ENCODE peak calls at places on chromosomes 6 and 20, in five cellular contexts. F is fibroblast of mammary gland, B is AG04450, S is bronchial epithelial cell, C is dorsolateral prefrontal cortex. K is an unnamed sample.

GRCh38 chr6:1392813-1393640 is 3.7 kb downstream of the FOXF2 start:
- DNase-seq in C (no peak), F (no peak), S (no peak), B (no peak), K (no peak)

GRCh38 chr6:2713473-2714358 is 37.0 kb downstream of the MYLK4 start:
- DNase-seq in C (no peak), F (peak; percentile 39), S (no peak), B (peak; percentile 3), K (peak; percentile 89)

GRCh38 chr6:45187841-45188240 is 140.3 kb upstream of the RUNX2 start:
- DNase-seq in F (peak; percentile 59), B (peak; percentile 2), C (no peak), S (peak; percentile 90), K (peak; percentile 48)

GRCh38 chr20:25148181-25148981 is 47.1 kb upstream of the ENTPD6 start:
- DNase-seq in F (peak; percentile 53), S (peak; percentile 12), C (peak; percentile 69), B (no peak), K (peak; percentile 40)

GRCh38 chr20:26209171-26209941 is 512.7 kb upstream of the ZNF337 start:
- DNase-seq in B (no peak), C (no peak), F (no peak), S (peak; percentile 15), K (peak; percentile 15)

GRCh38 chr6:35178012-35178411 is 35.7 kb upstream of the SCUBE3 start:
- DNase-seq in F (no peak), B (no peak), C (no peak), S (no peak), K (no peak)

GRCh38 chr6:125947581-125947980 is 9.0 kb upstream of the HINT3 start:
- DNase-seq in C (no peak), S (peak; percentile 88), F (peak; percentile 51), B (no peak), K (peak; percentile 83)

GRCh38 chr6:7311920-7312615 is 931 bp downstream of the SSR1 start:
- DNase-seq in C (peak; percentile 31), S (peak; percentile 27), F (peak; percentile 55), B (no peak), K (no peak)

GRCh38 chr20:56826306-56826970 is 197.3 kb downstream of the TFAP2C start:
- DNase-seq in C (no peak), S (no peak), F (peak; percentile 85), B (no peak), K (no peak)

GRCh38 chr6:117280922-117281321 is 15.6 kb downstream of the VGLL2 start:
- DNase-seq in F (peak; percentile 17), C (no peak), B (no peak), S (no peak), K (no peak)

GRCh38 chr20:48656661-48657211 is 171.1 kb downstream of the PREX1 start:
- DNase-seq in C (peak; percentile 97), S (no peak), B (no peak), F (no peak), K (peak; percentile 19)

GRCh38 chr20:57048027-57048869 is 218.2 kb downstream of the BMP7 start:
- DNase-seq in C (no peak), B (no peak), S (no peak), F (peak; percentile 32), K (no peak)

GRCh38 chr6:167580512-167580911 is 246.2 kb upstream of the AFDN start:
- DNase-seq in F (no peak), C (no peak), S (no peak), B (no peak), K (no peak)

GRCh38 chr6:99790679-99791078 is 184.0 kb downstream of the PRDM13 start:
- DNase-seq in S (peak; percentile 14), F (no peak), C (no peak), B (no peak), K (peak; percentile 6)
- TF ChIP-seq CTCF in S (no peak), F (peak; percentile 28), C (no peak), B (peak; percentile 10), K (no peak)

DNA sequence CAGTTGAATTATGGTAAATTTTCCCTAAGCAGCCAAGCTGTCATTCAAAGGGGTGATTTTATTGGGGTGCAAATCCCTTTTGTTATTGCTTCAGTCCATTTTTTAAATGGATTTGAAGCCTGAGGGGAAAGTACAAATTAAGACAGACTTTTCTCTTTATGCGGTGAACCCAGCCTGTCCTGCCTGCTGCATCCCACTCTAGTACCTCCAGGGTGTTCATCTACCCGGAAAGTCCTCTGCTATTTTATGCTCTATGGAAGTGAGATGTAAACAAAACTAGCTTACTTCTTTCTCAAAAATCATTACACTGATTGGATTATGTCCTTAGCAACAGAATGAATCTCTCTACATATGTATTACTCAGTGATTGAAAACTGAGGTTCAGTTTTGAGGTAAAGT is 1088.9 kb upstream of the CITED2 start:
- DNase-seq in F (no peak), C (no peak), S (no peak), B (no peak), K (no peak)
- H3K4me3 ChIP-seq in F (no peak overlapping the region), C (no peak overlapping the region), S (no peak overlapping the region), B (no peak overlapping the region), K (no peak overlapping the region)

DNA sequence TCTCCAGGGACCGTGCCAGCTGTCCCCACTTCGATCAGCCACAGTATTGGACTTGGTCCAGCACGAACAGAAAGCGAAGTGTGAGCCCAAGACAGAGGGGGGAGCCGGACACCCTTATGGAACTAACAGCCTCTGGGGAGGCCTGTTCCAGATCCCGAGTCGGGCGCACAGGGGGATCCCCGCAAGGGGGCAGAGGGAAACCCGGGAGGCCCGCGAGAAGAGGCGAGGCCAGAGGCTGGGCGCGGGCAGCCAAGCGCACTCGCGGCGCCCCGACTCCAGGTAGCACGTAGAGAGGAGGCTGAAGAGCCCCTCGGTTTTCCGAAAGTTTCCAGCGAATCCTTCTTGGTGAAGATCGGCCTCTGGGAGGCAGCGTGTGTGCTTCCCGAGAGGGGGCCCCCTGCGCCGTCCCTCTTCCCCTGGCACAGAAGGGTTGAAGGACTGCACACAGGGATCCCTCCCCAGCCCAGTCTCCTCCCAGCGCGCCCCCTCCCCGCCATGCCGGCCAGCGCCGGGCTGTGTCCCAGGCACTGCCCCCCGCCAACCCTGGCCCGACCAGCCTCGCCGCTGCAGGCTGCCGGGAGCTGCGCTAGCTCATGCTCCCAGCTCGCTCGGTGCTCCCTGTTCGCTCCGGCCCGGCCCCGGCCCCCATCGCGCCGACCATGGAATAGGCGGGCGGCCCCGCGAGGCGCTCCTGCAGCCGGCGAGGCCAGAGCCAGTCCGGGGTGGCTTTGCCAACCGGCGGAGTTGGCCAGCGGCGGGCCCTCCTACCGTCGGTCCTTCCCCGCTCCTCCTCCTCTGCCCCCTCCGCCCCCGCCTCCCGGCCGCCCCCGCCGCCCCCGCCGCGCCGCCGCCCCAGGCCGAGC is 550 bp upstream of the SLC24A3 start:
- DNase-seq in S (no peak), C (no peak), F (no peak), B (no peak), K (no peak)
- TF ChIP-seq CTCF in S (no peak), C (no peak), F (no peak), B (no peak), K (no peak)

DNA sequence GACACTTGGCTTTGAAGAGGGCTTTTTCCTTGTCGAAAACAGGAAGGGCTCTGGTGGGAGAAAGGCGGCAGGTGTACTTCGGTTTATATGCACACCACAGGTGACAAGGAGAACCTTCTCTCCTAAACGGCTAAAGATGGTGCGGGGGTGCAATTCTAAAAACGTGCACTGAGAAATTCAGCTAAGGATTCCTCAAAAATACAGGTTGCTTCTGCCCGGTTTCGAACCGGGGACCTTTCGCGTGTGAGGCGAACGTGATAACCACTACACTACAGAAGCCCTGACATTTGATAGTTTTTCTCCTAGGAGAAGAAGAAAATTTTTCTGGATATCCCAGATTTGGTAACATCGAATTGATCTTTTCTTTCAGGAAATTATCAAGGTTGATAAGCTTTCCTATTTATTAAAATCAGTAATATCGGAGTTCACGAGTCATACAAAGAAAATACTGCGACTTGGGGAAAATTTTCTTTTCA is 32.0 kb downstream of the POM121L2 start:
- DNase-seq in S (peak; percentile 50), F (peak; percentile 63), C (no peak), B (peak; percentile 13), K (peak; percentile 51)
- H3K4me3 ChIP-seq in S (peak overlapping the region; percentile 34), F (peak overlapping the region; percentile 62), C (no peak overlapping the region), B (peak overlapping the region; percentile 56), K (peak overlapping the region; percentile 46)

K was measured in cardiac fibroblast.